ENCODE peak calls at places on chromosome 10, in four cellular contexts. J is HepG2, B is GM12878, A is H1. G is an unnamed sample. For H3K4me1 and H3K27me3, the result is how much of the 10 kb centered on the place peaks cover.

GRCh38 chr10:12308102-12308501 is 41.2 kb upstream of the CAMK1D start:
- DNase-seq in J (no peak), B (no peak), A (no peak), G (no peak)

GRCh38 chr10:89391882-89392756 is at the start of gene IFIT1:
- DNase-seq in J (peak), B (peak), A (no peak), G (no peak)

GRCh38 chr10:130863044-130863443 is 448.5 kb downstream of the TCERG1L start:
- DNase-seq in J (no peak), B (no peak), A (no peak), G (no peak)

GRCh38 chr10:26556756-26557640 is 118.9 kb downstream of the APBB1IP start:
- DNase-seq in J (peak), B (no peak), A (no peak), G (no peak)

GRCh38 chr10:69318997-69319727 is 40.9 kb downstream of the HK1 start:
- DNase-seq in J (no peak), B (no peak), A (no peak), G (no peak)

GRCh38 chr10:122421054-122421625 is 33.3 kb upstream of the ARMS2 start:
- DNase-seq in J (no peak), B (no peak), A (no peak), G (no peak)

GRCh38 chr10:30447125-30447799 is 13.3 kb downstream of the MAP3K8 start:
- DNase-seq in J (no peak), B (no peak), A (no peak), G (no peak)

GRCh38 chr10:93475871-93476270 is 6.3 kb downstream of the MYOF start:
- DNase-seq in J (peak), B (no peak), A (no peak), G (no peak)

GRCh38 chr10:93873427-93874115 is 20.2 kb upstream of the SLC35G1 start:
- DNase-seq in J (no peak), B (no peak), A (no peak), G (no peak)

GRCh38 chr10:53115660-53116059 is 343.1 kb upstream of the MBL2 start:
- DNase-seq in J (no peak), B (no peak), A (no peak), G (no peak)

GRCh38 chr10:20466731-20467130 is 430.4 kb downstream of the NEBL start:
- DNase-seq in J (no peak), B (no peak), A (no peak), G (no peak)

GRCh38 chr10:119896061-119896655 is 3.6 kb downstream of the SEC23IP start:
- DNase-seq in J (peak), B (no peak), A (no peak), G (no peak)

GRCh38 chr10:59708816-59709471 is 706 bp downstream of the SLC16A9 start:
- DNase-seq in J (no peak), B (no peak), A (no peak), G (no peak)

GRCh38 chr10:53808677-53809076 is 992.4 kb downstream of the PCDH15 start:
- DNase-seq in J (no peak), B (no peak), A (no peak), G (no peak)

GRCh38 chr10:5587151-5588079 is 62.7 kb downstream of the CALML3 start:
- DNase-seq in J (no peak), B (no peak), A (no peak), G (no peak)
- H3K4me1 ChIP-seq in J (half or more), B (under half), A (under half), G (under half)

GRCh38 chr10:131870411-131870810 is 30.4 kb upstream of the PPP2R2D start:
- DNase-seq in J (no peak), B (no peak), A (no peak), G (no peak)

GRCh38 chr10:131871673-131872005 is 29.2 kb upstream of the PPP2R2D start:
- DNase-seq in J (no peak), B (no peak), A (no peak), G (no peak)

GRCh38 chr10:131869344-131869743 is 31.5 kb upstream of the PPP2R2D start:
- DNase-seq in J (no peak), B (no peak), A (no peak), G (no peak)

GRCh38 chr10:131872011-131872836 is 28.6 kb upstream of the PPP2R2D start:
- DNase-seq in J (no peak), B (no peak), A (no peak), G (no peak)

DNA sequence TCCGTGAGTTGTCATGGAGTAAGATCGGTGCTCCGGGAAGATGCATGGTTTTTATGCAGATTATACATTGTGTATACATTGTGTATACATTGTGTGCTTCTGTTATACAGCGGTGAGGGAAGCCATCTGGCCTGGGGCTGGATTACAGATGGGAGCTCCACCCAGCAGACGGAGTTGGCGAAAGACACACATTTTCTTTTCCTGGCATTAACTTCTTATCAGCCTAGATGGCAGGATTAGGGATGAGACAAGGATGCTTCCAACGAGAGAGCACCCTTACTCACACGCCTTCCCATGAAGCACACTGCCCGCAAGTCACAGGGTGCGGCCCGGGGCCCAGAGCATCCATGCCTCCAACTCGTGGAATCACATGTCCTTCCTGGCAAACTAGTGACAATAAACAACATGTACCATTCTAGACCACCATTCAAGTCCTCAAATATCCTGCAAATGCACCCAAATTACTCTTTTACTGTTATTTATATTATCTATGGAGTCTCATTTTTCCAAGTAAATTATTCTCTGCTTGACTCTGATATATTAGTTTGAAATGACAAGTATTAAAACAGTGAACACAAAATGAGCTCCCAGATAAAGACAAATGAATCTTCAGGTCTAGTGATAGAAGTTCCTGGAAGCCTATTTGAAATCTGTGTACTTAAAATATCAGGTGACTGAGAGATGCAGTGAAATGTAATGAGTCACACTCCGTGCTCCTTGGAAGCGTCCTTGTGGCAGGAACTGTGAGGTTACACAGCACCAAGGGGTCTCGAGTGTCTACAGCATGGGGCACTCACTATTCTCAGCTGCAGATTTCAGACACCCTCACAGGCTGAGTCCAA is 29.8 kb upstream of the PPP2R2D start:
- DNase-seq in J (no peak), B (no peak), A (no peak), G (no peak)
- H3K27me3 ChIP-seq in J (under half), B (under half), A (under half), G (under half)

GRCh38 chr10:91043173-91043910 is 122.5 kb upstream of the ANKRD1 start:
- DNase-seq in J (peak), B (peak), A (no peak), G (no peak)
- TF ChIP-seq SUZ12 in J (no peak), B (no peak), A (no peak), G (no peak)

GRCh38 chr10:129468187-129468586 is 1.1 kb downstream of the MGMT start:
- DNase-seq in J (no peak), B (no peak), A (no peak), G (no peak)

GRCh38 chr10:129470103-129470851 is 3.2 kb downstream of the MGMT start:
- DNase-seq in J (peak), B (no peak), A (no peak), G (no peak)

GRCh38 chr10:129466703-129467345 is at the start of gene MGMT:
- DNase-seq in J (peak), B (peak), A (peak), G (peak)

GRCh38 chr10:129465796-129466702 is 992 bp upstream of the MGMT start:
- DNase-seq in J (no peak), B (no peak), A (no peak), G (no peak)

GRCh38 chr10:129467346-129468119 is 492 bp downstream of the MGMT start:
- DNase-seq in J (peak), B (no peak), A (no peak), G (no peak)
- H3K4me1 ChIP-seq in J (half or more), B (under half), A (under half), G (under half)

DNA sequence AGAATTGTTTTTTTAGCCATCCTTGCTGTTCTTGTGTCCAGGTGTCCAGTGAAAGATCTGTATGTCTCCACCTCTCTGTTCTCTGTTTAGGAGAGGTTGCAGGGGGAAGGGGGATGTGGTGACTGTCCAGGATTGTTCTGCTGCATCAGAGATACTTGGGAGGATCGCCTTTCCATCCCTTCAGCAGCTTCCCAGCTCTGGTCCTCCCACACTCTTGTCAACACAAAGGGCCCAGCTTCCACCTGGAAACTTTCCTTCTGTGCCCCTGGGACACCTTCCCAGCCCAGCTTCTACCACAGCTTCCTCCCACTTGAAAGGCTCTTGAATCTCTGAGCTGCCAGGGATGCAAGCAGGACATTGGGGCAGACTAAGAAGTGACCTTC is 82.0 kb upstream of the SLF2 start:
- DNase-seq in J (no peak), B (no peak), A (no peak), G (no peak)
- H3K27me3 ChIP-seq in J (half or more), B (under half), A (half or more), G (half or more)

DNA sequence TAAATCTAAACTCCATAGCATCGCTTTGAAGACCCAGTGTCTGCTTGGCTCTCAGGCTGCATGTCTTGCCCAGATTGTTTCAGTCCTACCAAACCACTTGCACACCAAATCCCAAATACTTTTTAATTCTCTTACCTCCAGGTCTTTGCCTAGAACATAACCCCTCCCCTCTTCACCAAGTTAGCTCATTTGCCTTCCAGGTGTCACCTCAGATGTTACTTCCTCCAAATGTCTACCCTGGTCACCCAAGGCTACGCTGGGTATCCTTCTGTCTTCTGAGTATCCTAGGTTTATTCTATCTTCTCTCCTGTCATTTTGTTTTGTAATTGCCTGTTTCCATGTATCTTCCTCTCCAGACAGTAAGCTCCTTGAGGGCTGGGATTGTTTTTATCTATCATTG is 11.1 kb downstream of the SLC25A28 start:
- DNase-seq in J (no peak), B (no peak), A (no peak), G (no peak)
- TF ChIP-seq SUZ12 in J (no peak), B (no peak), A (no peak), G (no peak)

GRCh38 chr10:132416566-132417248 is 19.7 kb downstream of the PWWP2B start:
- DNase-seq in J (no peak), B (no peak), A (no peak), G (no peak)
- H3K4me1 ChIP-seq in J (under half), B (under half), A (under half), G (under half)

G was measured in NT2/D1.